ENCODE peak calls at places on chromosome 4, in five cellular contexts. O is gastrocnemius medialis, H is uterus, S is IMR-90, D is esophagus squamous epithelium. K is an unnamed sample.
A peak's percentile ranks its signal among the peaks of the same experiment; 100 is the strongest.

GRCh38 chr4:167218022-167218608 is 16.2 kb downstream of the SPOCK3 start:
- DNase-seq in S (no peak), O (no peak), D (no peak), H (no peak), K (no peak)

GRCh38 chr4:163988921-163989320 is 494.4 kb downstream of the TMA16 start:
- DNase-seq in H (no peak), O (no peak), D (no peak), S (no peak), K (no peak)

GRCh38 chr4:86791126-86791525 is 58.1 kb downstream of the SLC10A6 start:
- DNase-seq in O (no peak), H (no peak), D (no peak), S (no peak), K (no peak)

GRCh38 chr4:3424522-3425095 is 17.2 kb upstream of the HGFAC start:
- DNase-seq in D (no peak), H (no peak), O (no peak), S (no peak), K (no peak)

GRCh38 chr4:6686104-6686787 is 7.4 kb upstream of the S100P start:
- DNase-seq in S (no peak), H (no peak), D (no peak), O (no peak), K (no peak)

GRCh38 chr4:159146454-159146853 is 43.6 kb downstream of the RAPGEF2 start:
- DNase-seq in S (peak; percentile 9), D (no peak), H (no peak), O (no peak), K (no peak)

GRCh38 chr4:68373513-68373912 is 23.6 kb upstream of the YTHDC1 start:
- DNase-seq in O (peak; percentile 69), S (peak; percentile 67), H (peak; percentile 80), D (no peak), K (peak; percentile 85)

GRCh38 chr4:145815626-145816025 is 123.0 kb downstream of the ZNF827 start:
- DNase-seq in H (no peak), D (no peak), O (no peak), S (peak; percentile 86), K (no peak)

GRCh38 chr4:2598661-2599654 is 62.5 kb downstream of the FAM193A start:
- DNase-seq in D (no peak), S (peak; percentile 19), O (no peak), H (peak; percentile 15), K (peak; percentile 43)

GRCh38 chr4:47531241-47531953 is 46.3 kb downstream of the ATP10D start:
- DNase-seq in O (no peak), S (peak; percentile 90), H (no peak), D (no peak), K (no peak)

GRCh38 chr4:122874194-122874593 is 47.6 kb downstream of the FGF2 start:
- DNase-seq in D (no peak), H (no peak), S (peak; percentile 90), O (no peak), K (no peak)

DNA sequence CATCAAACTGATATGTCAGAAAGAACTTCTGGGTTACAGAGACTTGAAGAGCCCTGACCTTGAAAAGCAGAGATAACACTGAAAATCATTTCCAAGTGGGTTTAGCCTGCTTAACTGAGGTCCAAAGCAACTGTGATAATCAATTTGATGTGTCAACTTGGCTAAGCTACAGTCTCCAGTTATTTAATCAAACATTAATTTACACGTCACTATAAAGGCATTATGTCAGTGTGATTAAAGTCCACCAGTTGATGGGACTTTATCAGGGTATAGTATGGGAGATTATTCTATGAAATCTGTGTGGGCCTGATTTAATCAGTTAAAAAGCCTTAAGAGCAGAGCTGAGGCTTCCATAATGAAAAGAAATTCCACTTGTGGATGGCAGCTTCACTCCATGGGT is 69.1 kb upstream of the PRSS48 start:
- DNase-seq in H (no peak), O (no peak), D (no peak), S (no peak), K (no peak)
- TF ChIP-seq POLR2A in H (no peak), O (no peak), D (no peak), S (no peak), K (no peak)

GRCh38 chr4:88144048-88144447 is 14.4 kb downstream of the ABCG2 start:
- DNase-seq in H (no peak), S (no peak), D (no peak), O (no peak), K (no peak)
- H3K4me3 ChIP-seq in H (no peak overlapping the region), S (no peak overlapping the region), D (no peak overlapping the region), O (no peak overlapping the region), K (no peak overlapping the region)

DNA sequence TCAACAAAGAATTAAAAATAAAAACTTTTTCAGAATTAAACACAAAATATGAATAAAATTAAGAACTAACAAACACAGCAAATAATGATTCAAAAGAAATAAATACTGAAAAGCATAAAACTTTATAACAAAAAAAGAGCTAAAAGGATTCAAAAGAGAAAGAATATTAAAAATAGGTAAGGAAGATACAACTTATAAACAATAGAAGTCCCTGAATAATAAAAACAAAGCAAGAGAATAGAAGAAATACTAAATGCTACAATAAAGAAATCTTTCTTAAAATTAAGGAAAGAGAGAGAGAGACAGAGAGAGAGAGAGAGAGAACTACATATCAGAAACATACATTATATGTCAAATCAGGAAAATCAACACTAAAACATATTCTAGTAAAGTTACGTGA is 619.9 kb upstream of the SLIT2 start:
- DNase-seq in D (no peak), S (no peak), O (no peak), H (no peak), K (no peak)
- H3K9me3 ChIP-seq in D (no peaks in the 10 kb centered on the region), S (no peaks in the 10 kb centered on the region), O (no peaks in the 10 kb centered on the region), H (no peaks in the 10 kb centered on the region), K (no peaks in the 10 kb centered on the region)

DNA sequence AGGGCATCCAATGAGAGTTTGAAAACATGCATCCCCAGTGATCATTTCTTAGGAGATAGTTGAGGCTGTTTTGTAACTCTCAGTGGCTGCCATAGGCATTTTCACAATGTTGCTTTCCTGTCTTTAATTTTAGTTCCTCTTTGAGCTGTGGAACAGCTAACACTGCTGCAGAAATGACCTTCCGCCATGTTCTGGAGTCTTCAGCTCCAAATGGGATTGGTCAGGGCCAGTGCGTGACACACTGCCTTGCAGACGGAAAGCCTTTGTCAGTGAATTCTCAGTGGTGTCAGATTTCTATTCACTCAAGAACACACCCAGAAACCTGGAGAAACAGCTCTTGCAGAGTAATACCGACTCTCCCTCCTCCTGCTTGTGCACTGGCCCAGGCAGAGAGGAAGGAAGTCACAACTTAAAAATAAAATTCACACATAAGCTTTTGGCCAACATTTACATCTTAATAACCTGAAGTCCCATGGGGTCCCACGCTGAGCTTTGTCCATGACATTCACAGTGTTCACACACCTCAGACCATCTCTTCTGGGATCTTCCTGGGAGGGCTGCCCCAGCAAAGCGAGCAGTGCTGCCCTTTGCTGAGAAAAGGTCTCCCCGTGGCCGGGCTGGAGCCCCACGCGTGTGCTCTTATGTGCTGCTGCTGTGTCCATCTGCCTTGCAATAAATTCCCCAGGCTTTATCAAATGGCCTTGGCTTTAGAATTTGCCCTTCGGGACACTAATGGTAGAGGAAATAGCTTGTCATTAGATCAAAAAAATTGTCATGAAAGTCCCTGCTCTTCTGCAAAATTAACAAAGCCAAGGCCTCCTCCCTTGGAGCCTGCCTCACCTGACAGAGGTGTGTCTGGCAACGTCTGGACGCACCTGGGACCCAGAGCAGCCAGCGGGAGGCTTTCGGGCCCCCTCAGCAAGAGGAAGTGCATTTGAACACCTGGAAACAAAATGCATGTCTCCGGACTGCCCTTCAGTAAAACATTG is 126.8 kb downstream of the IRF2 start:
- DNase-seq in D (no peak), H (no peak), S (peak; percentile 68), O (peak; percentile 59), K (peak; percentile 35)
- TF ChIP-seq POLR2A in D (peak; percentile 56), H (peak; percentile 24), S (no peak), O (peak; percentile 18), K (no peak)

DNA sequence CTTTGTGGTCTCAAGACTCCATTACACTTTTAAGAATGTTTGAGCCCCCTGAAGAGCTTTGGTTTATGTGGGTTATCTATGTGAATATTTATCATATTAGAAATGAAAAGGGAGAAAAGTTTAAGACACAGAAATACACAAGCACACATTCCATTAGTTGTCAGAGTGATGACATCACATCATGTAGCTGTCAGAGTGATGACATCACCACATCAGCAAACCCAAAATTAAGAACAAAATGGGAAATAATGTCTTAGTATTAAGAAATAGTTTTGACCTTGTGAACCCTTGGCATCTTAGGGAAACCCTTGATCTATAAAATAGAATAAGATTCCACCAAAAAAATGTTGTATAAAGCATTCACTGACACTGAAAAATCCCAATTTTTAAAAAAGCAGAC is 195.9 kb downstream of the TSPAN5 start:
- DNase-seq in S (no peak), D (no peak), O (no peak), H (no peak), K (no peak)
- H3K4me3 ChIP-seq in S (no peak overlapping the region), D (no peak overlapping the region), O (no peak overlapping the region), H (no peak overlapping the region), K (no peak overlapping the region)

GRCh38 chr4:770022-770421 is 55.9 kb downstream of the CPLX1 start:
- DNase-seq in S (peak; percentile 38), H (no peak), O (no peak), D (no peak), K (no peak)
- H3K9me3 ChIP-seq in S (no peaks in the 10 kb centered on the region), H (no peaks in the 10 kb centered on the region), O (no peaks in the 10 kb centered on the region), D (no peaks in the 10 kb centered on the region), K (no peaks in the 10 kb centered on the region)

GRCh38 chr4:180994722-180995121 is 1248.5 kb upstream of the TENM3 start:
- DNase-seq in D (no peak), S (no peak), O (no peak), H (no peak), K (no peak)
- TF ChIP-seq POLR2A in D (no peak), S (no peak), O (no peak), H (no peak), K (no peak)

DNA sequence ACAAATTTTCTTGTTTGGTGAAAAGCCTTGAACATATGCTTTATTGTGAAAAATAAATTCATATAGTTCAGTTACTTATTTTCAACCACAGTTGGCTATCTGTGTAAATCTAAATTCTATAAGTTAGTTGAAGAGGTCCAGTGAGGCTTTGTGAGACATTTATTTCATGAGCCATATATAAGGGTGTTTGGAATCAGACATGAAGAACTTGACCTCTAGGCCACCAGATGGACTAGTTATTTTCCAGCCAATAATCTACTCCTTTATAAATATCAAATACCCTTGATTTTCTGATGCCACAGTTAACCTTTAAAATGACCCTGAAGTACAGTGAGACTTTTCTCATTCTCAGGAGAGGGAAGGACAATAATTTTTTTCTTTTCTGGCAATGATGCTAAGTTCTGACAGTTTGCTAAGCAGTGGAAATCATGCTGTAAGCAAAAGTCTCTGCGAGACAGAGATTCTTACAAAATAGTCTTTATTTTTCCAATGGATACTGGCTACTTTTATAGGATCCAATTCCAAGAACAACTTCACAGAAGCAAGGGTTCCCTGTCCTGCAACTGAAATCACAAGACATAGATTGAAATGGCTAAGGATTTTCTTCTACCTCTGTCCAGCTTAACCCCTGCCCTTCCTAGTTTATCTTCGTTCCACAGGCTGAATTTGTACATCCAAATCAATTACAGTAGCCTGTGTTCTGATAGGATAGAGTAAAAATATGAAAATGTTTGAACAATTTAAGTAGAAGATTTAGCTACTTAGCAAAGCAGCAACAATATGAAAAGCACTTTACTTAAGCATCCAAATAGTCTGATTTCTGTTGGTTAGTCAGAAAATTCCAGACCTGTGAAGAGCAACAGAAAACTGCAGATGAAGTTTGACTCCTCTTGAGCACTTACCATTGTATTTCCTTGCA is 2.3 kb downstream of the ARSJ start:
- DNase-seq in S (peak; percentile 31), D (no peak), H (no peak), O (no peak), K (no peak)
- H3K4me3 ChIP-seq in S (peak overlapping the region; percentile 73), D (peak overlapping the region; percentile 69), H (peak overlapping the region; percentile 1), O (peak overlapping the region; percentile 8), K (no peak overlapping the region)